ENCODE peak calls at places on chromosome 6, in seven cellular contexts. T is NCI-H1417; H is SW 1271; I is neural crest cell; J is fibroblast of the aortic adventitia; A is CD8-positive, alpha-beta T cell; N is left ventricle myocardium superior. S is an unnamed sample.

GRCh38 chr6:32826996-32827395 is 10.2 kb upstream of the HLA-DOB start:
- DNase-seq in I (no peak), H (no peak), J (no peak), T (no peak), A (no peak), N (no peak), S (no peak)

GRCh38 chr6:150684715-150685459 is 85.2 kb downstream of the PLEKHG1 start:
- DNase-seq in T (no peak), H (no peak), N (no peak), I (no peak), J (no peak), A (no peak), S (no peak)

GRCh38 chr6:89984926-89985743 is 90.9 kb downstream of the GJA10 start:
- DNase-seq in A (no peak), I (peak; percentile 31), T (no peak), J (no peak), N (peak; percentile 89), H (no peak), S (peak; percentile 93)

GRCh38 chr6:147699637-147700036 is 191.1 kb downstream of the SAMD5 start:
- DNase-seq in H (peak; percentile 43), T (no peak), J (peak; percentile 5), N (no peak), A (no peak), I (no peak), S (no peak)

GRCh38 chr6:75528423-75528822 is 34.8 kb upstream of the FILIP1 start:
- DNase-seq in T (no peak), A (no peak), I (no peak), J (peak; percentile 65), N (no peak), H (no peak), S (no peak)

GRCh38 chr6:155543141-155543870 is 87.7 kb upstream of the NOX3 start:
- DNase-seq in J (no peak), N (no peak), T (no peak), I (no peak), H (no peak), A (no peak), S (no peak)

GRCh38 chr6:14499804-14500203 is 382.2 kb downstream of the CD83 start:
- DNase-seq in J (peak; percentile 94), A (no peak), H (peak; percentile 90), N (no peak), T (no peak), I (no peak), S (no peak)

GRCh38 chr6:169362501-169363121 is 109.0 kb upstream of the THBS2 start:
- DNase-seq in T (no peak), N (no peak), J (no peak), A (no peak), H (no peak), I (no peak), S (no peak)

GRCh38 chr6:42390228-42390934 is 61.3 kb downstream of the TRERF1 start:
- DNase-seq in N (no peak), J (no peak), I (no peak), H (no peak), T (no peak), A (peak; percentile 45), S (no peak)

GRCh38 chr6:126385536-126385935 is 45.6 kb downstream of the CENPW start:
- DNase-seq in J (no peak), I (no peak), N (no peak), T (no peak), H (no peak), A (no peak), S (no peak)

GRCh38 chr6:103522045-103522444 is 1337.7 kb downstream of the HACE1 start:
- DNase-seq in J (no peak), H (no peak), I (no peak), T (no peak), N (no peak), A (no peak), S (no peak)

GRCh38 chr6:104623052-104623690 is 236.5 kb downstream of the HACE1 start:
- DNase-seq in H (no peak), J (no peak), T (no peak), N (no peak), A (no peak), I (no peak), S (no peak)

GRCh38 chr6:166167258-166167731 is 356 bp downstream of the TBXT start:
- DNase-seq in I (no peak), N (no peak), H (no peak), T (no peak), J (no peak), A (no peak), S (no peak)

S was measured in heart right ventricle.